ENCODE peak calls at places on chromosome 7, in four cellular contexts. Z, K, P and N are unnamed samples.

GRCh38 chr7:126302639-126303038 is 950.1 kb downstream of the GRM8 start:
- DNase-seq in Z (no peak), K (peak; percentile 9), P (no peak), N (no peak)

GRCh38 chr7:105759670-105760548 is 116.5 kb downstream of the ATXN7L1 start:
- DNase-seq in Z (no peak), K (peak; percentile 81), P (peak; percentile 49), N (no peak)

GRCh38 chr7:128192497-128193142 is 48.5 kb upstream of the LEP start:
- DNase-seq in Z (no peak), K (no peak), P (no peak), N (no peak)

GRCh38 chr7:47078241-47078640 is 503.7 kb downstream of the TNS3 start:
- DNase-seq in Z (no peak), K (no peak), P (no peak), N (no peak)

GRCh38 chr7:24821045-24821853 is 64.0 kb upstream of the GSDME start:
- DNase-seq in Z (peak; percentile 52), K (peak; percentile 97), P (peak; percentile 46), N (no peak)

GRCh38 chr7:7695418-7695817 is 23.0 kb downstream of the RPA3 start:
- DNase-seq in Z (no peak), K (no peak), P (no peak), N (no peak)

GRCh38 chr7:74084722-74085578 is 1.3 kb downstream of the LIMK1 start:
- DNase-seq in Z (no peak), K (peak; percentile 53), P (no peak), N (no peak)

GRCh38 chr7:18320422-18320821 is 175.1 kb upstream of the HDAC9 start:
- DNase-seq in Z (no peak), K (no peak), P (peak; percentile 23), N (no peak)

GRCh38 chr7:28083998-28084985 is 96.3 kb downstream of the JAZF1 start:
- DNase-seq in Z (no peak), K (no peak), P (no peak), N (no peak)

GRCh38 chr7:139602143-139602722 is 78.7 kb downstream of the CLEC2L start:
- DNase-seq in Z (no peak), K (peak; percentile 62), P (no peak), N (no peak)

GRCh38 chr7:102975854-102976253 is 63.1 kb downstream of the LRRC17 start:
- DNase-seq in Z (no peak), K (no peak), P (no peak), N (no peak)

GRCh38 chr7:87960244-87960643 is 26.2 kb downstream of the ADAM22 start:
- DNase-seq in Z (no peak), K (no peak), P (no peak), N (no peak)

GRCh38 chr7:106715730-106716129 is 54.8 kb upstream of the CCDC71L start:
- DNase-seq in Z (no peak), K (no peak), P (no peak), N (no peak)

GRCh38 chr7:14839307-14839706 is 63.2 kb downstream of the DGKB start:
- DNase-seq in Z (no peak), K (no peak), P (no peak), N (peak; percentile 32)

GRCh38 chr7:131538071-131538790 is 18.2 kb downstream of the PODXL start:
- DNase-seq in Z (no peak), K (peak; percentile 23), P (no peak), N (no peak)

GRCh38 chr7:128920913-128921582 is 10.5 kb upstream of the KCP start:
- DNase-seq in Z (no peak), K (peak; percentile 80), P (no peak), N (no peak)

GRCh38 chr7:28347964-28348363 is 64.4 kb upstream of the CREB5 start:
- DNase-seq in Z (no peak), K (no peak), P (no peak), N (peak; percentile 36)

GRCh38 chr7:28029036-28029435 is 151.6 kb downstream of the JAZF1 start:
- DNase-seq in Z (no peak), K (no peak), P (no peak), N (no peak)

GRCh38 chr7:11505471-11505870 is 326.5 kb downstream of the THSD7A start:
- DNase-seq in Z (no peak), K (no peak), P (no peak), N (no peak)

GRCh38 chr7:36802459-36802858 is 78.2 kb upstream of the AOAH start:
- DNase-seq in Z (no peak), K (no peak), P (no peak), N (no peak)

GRCh38 chr7:114087674-114088539 is 169.1 kb upstream of the PPP1R3A start:
- DNase-seq in Z (no peak), K (no peak), P (no peak), N (no peak)

GRCh38 chr7:111711426-111712065 is 149.3 kb upstream of the IMMP2L start:
- DNase-seq in Z (no peak), K (peak; percentile 89), P (no peak), N (no peak)

GRCh38 chr7:2170576-2171521 is 61.9 kb downstream of the MAD1L1 start:
- DNase-seq in Z (no peak), K (no peak), P (no peak), N (no peak)

GRCh38 chr7:77313086-77313485 is 103.1 kb downstream of the GSAP start:
- DNase-seq in Z (no peak), K (no peak), P (no peak), N (no peak)

GRCh38 chr7:108004220-108005142 is 1.5 kb upstream of the LAMB1 start:
- DNase-seq in Z (no peak), K (peak; percentile 100), P (peak; percentile 25), N (no peak)

GRCh38 chr7:151080091-151080521 is 503 bp downstream of the FASTK start:
- DNase-seq in Z (no peak), K (peak; percentile 51), P (no peak), N (no peak)

GRCh38 chr7:30473903-30474302 is 4.7 kb downstream of the NOD1 start:
- DNase-seq in Z (no peak), K (no peak), P (no peak), N (no peak)

GRCh38 chr7:85004402-85004801 is 182.5 kb downstream of the SEMA3D start:
- DNase-seq in Z (no peak), K (no peak), P (no peak), N (no peak)

GRCh38 chr7:157785021-157785441 is 448.2 kb downstream of the DNAJB6 start:
- DNase-seq in Z (no peak), K (no peak), P (no peak), N (no peak)

GRCh38 chr7:11758627-11759111 is 73.3 kb downstream of the THSD7A start:
- DNase-seq in Z (no peak), K (no peak), P (no peak), N (no peak)

GRCh38 chr7:47635091-47636090 is 53.5 kb upstream of the TNS3 start:
- DNase-seq in Z (no peak), K (peak; percentile 29), P (peak; percentile 41), N (no peak)

GRCh38 chr7:56105508-56105907 is 768 bp downstream of the CHCHD2 start:
- DNase-seq in Z (no peak), K (peak; percentile 84), P (no peak), N (no peak)

GRCh38 chr7:76509931-76510877 is at the start of gene UPK3B:
- DNase-seq in Z (no peak), K (peak; percentile 54), P (no peak), N (no peak)

GRCh38 chr7:112420236-112420945 is 29.9 kb upstream of the IFRD1 start:
- DNase-seq in Z (no peak), K (peak; percentile 35), P (no peak), N (no peak)